ENCODE peak calls at places on chromosomes 3 and 15, in five cellular contexts. D is breast epithelium, P is cardiac fibroblast, T is glutamatergic neuron, L is HFFc6. I is an unnamed sample.

GRCh38 chr15:31027948-31028586 is 36.6 kb upstream of the MTMR10 start:
- DNase-seq in D (no peak), P (no peak), T (no peak), L (no peak), I (no peak)

GRCh38 chr3:14147617-14148016 is 22.8 kb downstream of the TMEM43 start:
- DNase-seq in D (no peak), P (no peak), T (no peak), L (no peak), I (peak)

GRCh38 chr3:182258538-182259177 is 534.6 kb upstream of the ATP11B start:
- DNase-seq in D (no peak), P (peak), T (no peak), L (no peak), I (no peak)

GRCh38 chr15:51243774-51244173 is 94.6 kb downstream of the CYP19A1 start:
- DNase-seq in D (no peak), P (peak), T (no peak), L (no peak), I (no peak)

GRCh38 chr15:39426552-39427532 is 154.0 kb upstream of the THBS1 start:
- DNase-seq in D (no peak), P (peak), T (peak), L (no peak), I (no peak)

GRCh38 chr15:92797168-92798052 is 102.7 kb upstream of the CHD2 start:
- DNase-seq in D (no peak), P (peak), T (no peak), L (peak), I (no peak)

GRCh38 chr3:153901991-153902390 is 219.2 kb upstream of the ARHGEF26 start:
- DNase-seq in D (no peak), P (peak), T (no peak), L (no peak), I (no peak)

GRCh38 chr3:126313166-126313565 is 44.0 kb downstream of the KLF15 start:
- DNase-seq in D (no peak), P (peak), T (no peak), L (no peak), I (no peak)

GRCh38 chr3:195196266-195196665 is 74.7 kb downstream of the XXYLT1 start:
- DNase-seq in D (no peak), P (peak), T (no peak), L (peak), I (peak)

GRCh38 chr3:165892565-165892964 is 55.3 kb upstream of the BCHE start:
- DNase-seq in D (no peak), P (no peak), T (no peak), L (no peak), I (no peak)

GRCh38 chr3:165895919-165896318 is 58.7 kb upstream of the BCHE start:
- DNase-seq in D (no peak), P (peak), T (peak), L (no peak), I (no peak)
- TF ChIP-seq CTCF in D (no peak), P (peak), T (peak), L (no peak), I (peak)

DNA sequence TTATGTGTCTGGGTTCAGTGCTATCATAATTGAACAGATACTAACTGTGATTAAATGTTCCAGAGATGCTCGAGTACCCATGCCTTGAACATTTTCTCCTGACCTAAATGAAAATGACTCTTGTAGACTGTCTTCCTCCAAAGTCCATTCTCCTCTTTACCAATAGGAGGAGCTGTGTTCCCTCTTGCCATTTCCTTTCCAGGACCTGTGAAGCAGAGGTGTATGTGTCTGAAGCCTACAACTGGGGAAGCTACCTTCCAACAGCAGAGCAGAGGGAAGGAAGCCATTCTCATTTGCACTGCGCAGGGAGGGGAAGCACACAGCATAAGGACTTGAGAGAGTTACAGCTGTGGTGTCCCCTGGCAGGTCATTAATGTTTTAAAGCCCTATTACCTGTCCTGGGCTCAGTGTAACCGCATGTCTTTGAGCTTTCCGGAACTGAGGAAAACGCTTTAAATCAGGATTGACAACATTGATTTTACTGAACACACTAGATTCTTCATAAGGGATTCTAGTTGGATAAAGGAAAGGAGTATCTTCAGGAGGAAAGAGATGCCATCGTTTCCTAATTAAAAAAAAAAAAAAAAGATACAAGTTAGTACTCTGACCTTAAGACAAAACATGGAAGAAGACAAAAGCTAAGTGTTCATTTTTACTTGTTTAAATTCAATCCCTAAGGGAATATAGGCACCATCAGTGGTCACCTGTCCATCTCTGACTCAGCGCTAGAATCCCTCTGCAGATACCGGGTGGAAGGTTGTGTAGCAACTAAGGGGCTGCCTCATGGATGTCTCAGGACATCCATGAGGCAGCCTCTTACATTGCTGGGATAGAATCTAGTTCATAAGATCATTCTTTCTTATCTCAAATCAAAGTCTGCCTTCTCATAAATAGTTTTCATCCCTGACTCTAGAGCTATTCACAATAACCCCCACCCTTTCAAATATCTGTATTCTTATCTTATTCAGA is 38.5 kb downstream of the HSPBAP1 start:
- DNase-seq in D (no peak), P (peak), T (no peak), L (peak), I (no peak)
- TF ChIP-seq CTCF in D (no peak), P (peak), T (peak), L (peak), I (peak)

DNA sequence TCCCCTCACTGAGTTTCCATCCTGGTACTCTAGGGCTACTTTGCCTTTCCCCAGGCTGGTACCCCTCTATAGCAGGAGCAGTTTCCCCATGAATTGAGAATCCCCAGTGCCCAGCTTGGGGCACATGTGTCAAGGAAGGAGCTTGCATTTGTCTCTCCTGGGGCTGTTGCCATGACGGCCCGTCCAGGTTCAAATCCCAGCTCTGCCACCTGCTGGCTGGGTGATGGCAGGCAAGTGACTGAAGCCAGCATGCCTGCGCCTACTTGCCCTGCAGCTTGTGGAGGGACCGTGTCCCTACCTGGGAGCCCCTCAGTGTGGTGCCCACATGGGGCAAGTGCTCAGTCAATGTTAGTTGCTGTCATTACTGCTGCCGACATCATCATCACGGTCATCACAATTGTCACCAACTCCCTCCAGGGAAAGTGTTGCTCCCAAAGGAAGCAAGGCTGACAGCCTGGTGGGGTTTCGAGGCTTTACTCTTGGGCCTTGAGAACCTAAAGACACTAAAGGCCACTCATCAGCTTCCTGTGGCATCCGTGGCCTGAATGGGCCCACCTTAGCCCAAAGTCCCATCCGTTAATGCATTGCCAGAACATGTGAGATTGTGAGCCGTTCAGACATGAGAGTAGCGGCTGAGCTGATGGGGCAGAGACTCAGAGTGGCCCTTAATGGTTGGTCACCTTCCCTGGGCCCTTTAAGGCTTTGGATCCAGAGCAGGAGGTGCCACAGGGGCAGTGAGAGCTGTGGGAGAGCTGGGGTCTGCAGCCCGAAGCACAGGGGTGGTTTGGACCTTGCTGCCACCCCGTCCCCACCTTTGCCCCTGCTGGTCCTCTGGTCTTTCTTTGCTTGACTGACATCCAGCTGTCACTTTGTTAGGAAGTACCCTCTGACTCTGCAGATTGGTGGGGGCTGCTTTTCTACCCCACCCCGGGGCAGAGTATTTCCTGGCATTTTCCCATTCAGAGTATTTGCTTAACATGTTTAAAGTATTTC is 144.4 kb downstream of the DNAJB8 start:
- DNase-seq in D (peak), P (peak), T (peak), L (peak), I (peak)
- TF ChIP-seq CTCF in D (no peak), P (peak), T (peak), L (peak), I (peak)

DNA sequence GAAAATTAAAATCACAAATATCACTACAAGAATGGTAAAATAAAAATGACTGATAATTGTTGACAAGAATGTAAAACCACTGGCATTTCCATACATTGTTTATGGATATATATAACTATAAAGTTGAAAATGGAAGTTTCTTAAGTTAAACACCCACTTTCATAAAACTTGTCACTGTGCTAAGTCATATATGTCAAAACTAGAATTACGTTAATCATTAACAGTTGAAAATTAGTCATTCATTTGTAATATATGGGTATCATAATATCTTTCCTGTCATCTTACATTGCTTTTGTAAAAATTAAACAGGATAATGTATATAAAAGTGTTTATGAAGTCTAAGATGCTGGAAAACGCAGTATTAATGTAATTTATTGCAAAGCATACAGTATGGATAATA is 1398.6 kb upstream of the ALCAM start:
- DNase-seq in D (no peak), P (no peak), T (no peak), L (no peak), I (no peak)
- TF ChIP-seq CTCF in D (no peak), P (no peak), T (no peak), L (no peak), I (no peak)

DNA sequence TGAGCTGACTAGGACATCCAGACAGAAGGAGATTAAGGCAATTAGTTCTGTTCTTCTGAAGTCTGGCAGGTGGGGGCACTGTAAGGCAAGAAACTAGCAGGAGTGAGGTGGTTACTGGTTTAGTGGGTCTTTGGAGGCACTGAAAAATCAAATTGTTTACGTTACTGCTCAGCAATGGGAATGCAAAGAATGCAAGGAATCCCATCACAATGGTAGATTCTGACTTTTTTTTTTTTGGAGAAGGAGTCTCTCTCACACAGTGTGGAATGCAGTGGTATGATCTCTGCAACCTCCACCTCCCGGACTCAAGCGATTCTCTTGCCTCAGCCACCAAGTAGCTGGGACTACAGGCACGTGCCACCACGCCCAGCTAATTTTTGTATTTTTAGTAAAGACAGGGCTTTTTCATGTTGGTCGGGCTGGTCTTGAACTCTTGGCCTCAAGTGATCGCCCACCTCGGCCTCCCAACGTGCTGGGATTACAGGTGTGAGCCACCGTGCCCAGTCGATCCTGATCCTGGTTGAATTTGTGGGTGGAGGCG is 16.4 kb downstream of the FAM107A start:
- DNase-seq in D (no peak), P (peak), T (no peak), L (peak), I (peak)
- TF ChIP-seq CTCF in D (no peak), P (peak), T (no peak), L (peak), I (peak)

GRCh38 chr3:37903734-37904133 is 42.1 kb downstream of the CTDSPL start:
- DNase-seq in D (no peak), P (no peak), T (no peak), L (no peak), I (no peak)

GRCh38 chr3:37903320-37903719 is 41.6 kb downstream of the CTDSPL start:
- DNase-seq in D (no peak), P (no peak), T (no peak), L (no peak), I (no peak)

GRCh38 chr3:37904614-37905047 is 43.0 kb downstream of the CTDSPL start:
- DNase-seq in D (no peak), P (peak), T (no peak), L (peak), I (no peak)

GRCh38 chr3:37901721-37902120 is 40.0 kb downstream of the CTDSPL start:
- DNase-seq in D (no peak), P (no peak), T (no peak), L (no peak), I (no peak)

GRCh38 chr3:37902674-37903073 is 41.0 kb downstream of the CTDSPL start:
- DNase-seq in D (no peak), P (no peak), T (no peak), L (no peak), I (no peak)
- TF ChIP-seq CTCF in D (no peak), P (no peak), T (no peak), L (no peak), I (no peak)

DNA sequence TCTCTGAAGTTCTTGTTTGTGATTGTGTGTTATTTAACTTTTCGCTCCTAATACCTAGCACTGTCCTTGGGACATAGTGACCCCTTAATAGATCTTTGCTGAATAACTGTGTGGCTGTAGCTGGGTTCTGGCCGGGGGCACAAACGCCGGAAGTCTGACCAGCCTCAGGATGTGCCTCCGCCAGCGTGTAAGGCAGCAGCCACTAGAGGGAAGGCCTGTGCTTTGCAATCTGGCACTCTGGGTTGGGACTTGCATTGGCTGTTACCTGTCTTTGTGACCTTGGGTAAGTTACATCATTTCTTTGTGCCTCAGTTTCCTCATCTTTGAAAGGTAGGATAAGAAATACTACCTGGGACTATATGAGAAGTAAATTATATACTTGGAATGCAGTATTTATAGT is 158.7 kb downstream of the GHSR start:
- DNase-seq in D (no peak), P (no peak), T (peak), L (no peak), I (no peak)
- TF ChIP-seq CTCF in D (no peak), P (peak), T (no peak), L (peak), I (peak)

GRCh38 chr15:53522878-53523455 is 236.5 kb downstream of the WDR72 start:
- DNase-seq in D (no peak), P (no peak), T (no peak), L (no peak), I (no peak)
- TF ChIP-seq CTCF in D (no peak), P (no peak), T (no peak), L (no peak), I (peak)

GRCh38 chr15:45635763-45636292 is 999 bp downstream of the SQOR start:
- DNase-seq in D (no peak), P (no peak), T (no peak), L (no peak), I (no peak)

GRCh38 chr15:45637552-45638033 is 2.8 kb downstream of the SQOR start:
- DNase-seq in D (no peak), P (peak), T (no peak), L (peak), I (no peak)

GRCh38 chr15:45634442-45635190 is at the start of gene SQOR:
- DNase-seq in D (peak), P (peak), T (peak), L (peak), I (peak)

GRCh38 chr15:45631831-45632230 is 3.0 kb upstream of the SQOR start:
- DNase-seq in D (no peak), P (peak), T (no peak), L (peak), I (no peak)

GRCh38 chr15:45635191-45635638 is 386 bp downstream of the SQOR start:
- DNase-seq in D (peak), P (no peak), T (peak), L (peak), I (no peak)
- TF ChIP-seq CTCF in D (peak), P (peak), T (peak), L (peak), I (peak)

GRCh38 chr15:62486041-62486440 is 321.0 kb upstream of the C2CD4B start:
- DNase-seq in D (no peak), P (no peak), T (no peak), L (no peak), I (no peak)

GRCh38 chr15:62485170-62485720 is 320.2 kb upstream of the C2CD4B start:
- DNase-seq in D (no peak), P (no peak), T (no peak), L (no peak), I (no peak)

GRCh38 chr15:62477929-62478328 is 312.8 kb upstream of the C2CD4B start:
- DNase-seq in D (no peak), P (no peak), T (no peak), L (no peak), I (no peak)

GRCh38 chr15:62483817-62484216 is 318.7 kb upstream of the C2CD4B start:
- DNase-seq in D (no peak), P (no peak), T (no peak), L (no peak), I (no peak)

DNA sequence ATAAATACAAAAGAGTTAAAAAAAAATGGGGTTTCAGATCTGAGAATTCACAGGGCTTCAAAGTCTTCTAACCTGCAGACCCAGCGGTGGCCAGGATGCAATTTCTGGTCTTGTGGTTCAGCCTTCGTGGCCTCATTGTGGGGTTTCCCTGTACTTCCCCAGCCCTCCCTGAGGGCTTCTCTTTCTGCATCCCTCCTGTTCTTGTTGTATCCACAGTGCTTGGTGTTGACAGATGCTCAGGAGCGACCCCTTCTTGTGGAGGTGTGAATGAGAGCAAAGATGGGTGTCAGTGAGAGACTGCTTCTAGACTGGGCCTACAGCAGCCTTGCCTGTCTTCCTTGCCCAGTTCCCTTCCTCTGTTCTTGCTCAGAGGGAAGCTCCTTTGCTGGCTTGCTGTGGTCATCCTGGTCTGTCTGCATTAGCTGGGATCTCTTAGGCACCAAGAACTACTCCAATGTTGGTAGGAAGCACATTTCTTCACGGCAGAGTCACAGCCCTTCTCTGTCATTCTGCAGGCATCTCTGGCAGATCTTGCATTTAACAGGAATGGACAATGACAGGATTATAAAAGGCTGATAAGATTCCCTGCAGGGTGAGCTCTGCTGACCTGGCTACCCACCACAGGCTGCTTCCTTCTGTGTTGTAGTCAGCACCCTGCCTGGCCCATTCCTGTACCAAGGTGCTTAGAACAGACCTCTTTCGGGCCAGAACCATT is 317.8 kb upstream of the C2CD4B start:
- DNase-seq in D (no peak), P (peak), T (peak), L (peak), I (no peak)
- TF ChIP-seq CTCF in D (no peak), P (peak), T (no peak), L (peak), I (peak)

I was measured in type B pancreatic cell.